ENCODE peak calls at places on chromosomes 1 and 21, in five cellular contexts. One of them, this sample, is unnamed.
A peak's percentile ranks its signal among the peaks of the same experiment; 100 is the strongest.

GRCh38 chr1:161098161-161099068 is at the start of gene KLHDC9:
- DNase-seq in skeletal muscle cell: no peak
- DNase-seq in foreskin fibroblast: peak; percentile 76
- DNase-seq in pancreas: peak; percentile 93
- DNase-seq in left ventricle myocardium inferior: peak; percentile 71
- DNase-seq in this sample: peak; percentile 84

GRCh38 chr1:209672705-209673630 is 2.2 kb upstream of the G0S2 start:
- DNase-seq in foreskin fibroblast: no peak
- DNase-seq in left ventricle myocardium inferior: no peak
- DNase-seq in pancreas: no peak
- DNase-seq in skeletal muscle cell: no peak
- DNase-seq in this sample: no peak

GRCh38 chr21:36499578-36500471 is 19.9 kb upstream of the CLDN14 start:
- DNase-seq in skeletal muscle cell: no peak
- DNase-seq in left ventricle myocardium inferior: peak; percentile 31
- DNase-seq in foreskin fibroblast: no peak
- DNase-seq in pancreas: no peak
- DNase-seq in this sample: no peak

GRCh38 chr21:45319461-45320211 is 31.9 kb upstream of the POFUT2 start:
- DNase-seq in skeletal muscle cell: no peak
- DNase-seq in pancreas: peak; percentile 9
- DNase-seq in left ventricle myocardium inferior: peak; percentile 62
- DNase-seq in foreskin fibroblast: peak; percentile 65
- DNase-seq in this sample: no peak

GRCh38 chr1:203628185-203628996 is 1.8 kb downstream of the ATP2B4 start:
- DNase-seq in foreskin fibroblast: no peak
- DNase-seq in pancreas: no peak
- DNase-seq in skeletal muscle cell: no peak
- DNase-seq in left ventricle myocardium inferior: peak; percentile 30
- DNase-seq in this sample: peak; percentile 31

GRCh38 chr1:34549199-34549598 is 205.6 kb upstream of the GJB5 start:
- DNase-seq in left ventricle myocardium inferior: no peak
- DNase-seq in foreskin fibroblast: no peak
- DNase-seq in pancreas: peak; percentile 15
- DNase-seq in skeletal muscle cell: no peak
- DNase-seq in this sample: no peak

GRCh38 chr1:66723985-66724384 is 28.3 kb upstream of the DYNLT5 start:
- DNase-seq in pancreas: no peak
- DNase-seq in left ventricle myocardium inferior: no peak
- DNase-seq in foreskin fibroblast: no peak
- DNase-seq in skeletal muscle cell: no peak
- DNase-seq in this sample: no peak

GRCh38 chr1:84972377-84972987 is 24.4 kb downstream of the MCOLN2 start:
- DNase-seq in foreskin fibroblast: peak; percentile 45
- DNase-seq in left ventricle myocardium inferior: no peak
- DNase-seq in skeletal muscle cell: no peak
- DNase-seq in pancreas: no peak
- DNase-seq in this sample: no peak

GRCh38 chr1:198517623-198518022 is 22.9 kb downstream of the ATP6V1G3 start:
- DNase-seq in foreskin fibroblast: no peak
- DNase-seq in pancreas: no peak
- DNase-seq in skeletal muscle cell: no peak
- DNase-seq in left ventricle myocardium inferior: no peak
- DNase-seq in this sample: no peak

GRCh38 chr1:109275706-109276345 is 7.1 kb downstream of the PSRC1 start:
- DNase-seq in skeletal muscle cell: no peak
- DNase-seq in foreskin fibroblast: no peak
- DNase-seq in left ventricle myocardium inferior: peak; percentile 10
- DNase-seq in pancreas: no peak
- DNase-seq in this sample: no peak

GRCh38 chr1:236207121-236207520 is 64.8 kb downstream of the GPR137B start:
- DNase-seq in left ventricle myocardium inferior: no peak
- DNase-seq in pancreas: no peak
- DNase-seq in skeletal muscle cell: no peak
- DNase-seq in foreskin fibroblast: no peak
- DNase-seq in this sample: no peak

GRCh38 chr1:16014509-16015482 is 3.0 kb downstream of the HSPB7 start:
- DNase-seq in left ventricle myocardium inferior: peak; percentile 63
- DNase-seq in foreskin fibroblast: peak; percentile 54
- DNase-seq in skeletal muscle cell: no peak
- DNase-seq in pancreas: peak; percentile 55
- DNase-seq in this sample: no peak

GRCh38 chr21:17829472-17829871 is 10.3 kb upstream of the C21orf91 start:
- DNase-seq in pancreas: no peak
- DNase-seq in left ventricle myocardium inferior: no peak
- DNase-seq in foreskin fibroblast: peak; percentile 45
- DNase-seq in skeletal muscle cell: no peak
- DNase-seq in this sample: no peak

GRCh38 chr1:31476891-31477846 is 64.2 kb downstream of the SERINC2 start:
- DNase-seq in pancreas: no peak
- DNase-seq in skeletal muscle cell: no peak
- DNase-seq in left ventricle myocardium inferior: no peak
- DNase-seq in foreskin fibroblast: no peak
- DNase-seq in this sample: no peak

GRCh38 chr1:162381383-162381782 is at the start of gene C1orf226:
- DNase-seq in pancreas: no peak
- DNase-seq in skeletal muscle cell: no peak
- DNase-seq in left ventricle myocardium inferior: no peak
- DNase-seq in foreskin fibroblast: no peak
- DNase-seq in this sample: no peak

GRCh38 chr21:29849735-29850176 is 90.0 kb downstream of the GRIK1 start:
- DNase-seq in foreskin fibroblast: peak; percentile 34
- DNase-seq in skeletal muscle cell: peak; percentile 6
- DNase-seq in pancreas: peak; percentile 31
- DNase-seq in left ventricle myocardium inferior: peak; percentile 17
- DNase-seq in this sample: no peak

GRCh38 chr1:109838838-109839240 is 71.8 kb upstream of the CSF1 start:
- DNase-seq in skeletal muscle cell: no peak
- DNase-seq in left ventricle myocardium inferior: no peak
- DNase-seq in foreskin fibroblast: peak; percentile 39
- DNase-seq in pancreas: no peak
- DNase-seq in this sample: no peak

GRCh38 chr1:111723091-111723806 is 15.9 kb downstream of the INKA2 start:
- DNase-seq in skeletal muscle cell: no peak
- DNase-seq in foreskin fibroblast: no peak
- DNase-seq in pancreas: no peak
- DNase-seq in left ventricle myocardium inferior: no peak
- DNase-seq in this sample: peak; percentile 61

GRCh38 chr1:200640373-200641174 is 20.0 kb upstream of the KIF14 start:
- DNase-seq in skeletal muscle cell: no peak
- DNase-seq in foreskin fibroblast: no peak
- DNase-seq in left ventricle myocardium inferior: no peak
- DNase-seq in pancreas: no peak
- DNase-seq in this sample: no peak

GRCh38 chr1:147472953-147473734 is 68.2 kb upstream of the BCL9 start:
- DNase-seq in left ventricle myocardium inferior: no peak
- DNase-seq in pancreas: no peak
- DNase-seq in foreskin fibroblast: peak; percentile 2
- DNase-seq in skeletal muscle cell: no peak
- DNase-seq in this sample: no peak

GRCh38 chr1:16167331-16168143 is 11.7 kb upstream of the EPHA2 start:
- DNase-seq in skeletal muscle cell: no peak
- DNase-seq in foreskin fibroblast: no peak
- DNase-seq in pancreas: no peak
- DNase-seq in left ventricle myocardium inferior: no peak
- DNase-seq in this sample: peak; percentile 69

GRCh38 chr1:91799863-91800262 is 86.1 kb downstream of the TGFBR3 start:
- DNase-seq in left ventricle myocardium inferior: no peak
- DNase-seq in foreskin fibroblast: no peak
- DNase-seq in skeletal muscle cell: no peak
- DNase-seq in pancreas: no peak
- DNase-seq in this sample: no peak

GRCh38 chr1:212699839-212700596 is at the start of gene BATF3:
- DNase-seq in foreskin fibroblast: no peak
- DNase-seq in left ventricle myocardium inferior: peak; percentile 66
- DNase-seq in skeletal muscle cell: no peak
- DNase-seq in pancreas: peak; percentile 31
- DNase-seq in this sample: peak; percentile 39

GRCh38 chr21:40835179-40835694 is 11.7 kb downstream of the DSCAM start:
- DNase-seq in foreskin fibroblast: no peak
- DNase-seq in left ventricle myocardium inferior: no peak
- DNase-seq in skeletal muscle cell: no peak
- DNase-seq in pancreas: no peak
- DNase-seq in this sample: no peak

GRCh38 chr1:169027607-169028320 is 78.7 kb upstream of the ATP1B1 start:
- DNase-seq in pancreas: no peak
- DNase-seq in foreskin fibroblast: no peak
- DNase-seq in left ventricle myocardium inferior: no peak
- DNase-seq in skeletal muscle cell: no peak
- DNase-seq in this sample: no peak

GRCh38 chr21:46065215-46065992 is 32.5 kb upstream of the COL6A2 start:
- DNase-seq in foreskin fibroblast: no peak
- DNase-seq in skeletal muscle cell: no peak
- DNase-seq in left ventricle myocardium inferior: peak; percentile 63
- DNase-seq in pancreas: no peak
- DNase-seq in this sample: no peak

GRCh38 chr1:216847385-216848036 is 124.3 kb upstream of the ESRRG start:
- DNase-seq in skeletal muscle cell: peak; percentile 41
- DNase-seq in pancreas: no peak
- DNase-seq in foreskin fibroblast: no peak
- DNase-seq in left ventricle myocardium inferior: no peak
- DNase-seq in this sample: no peak

GRCh38 chr1:1616045-1616821 is 933 bp downstream of the MIB2 start:
- DNase-seq in pancreas: no peak
- DNase-seq in left ventricle myocardium inferior: no peak
- DNase-seq in foreskin fibroblast: no peak
- DNase-seq in skeletal muscle cell: no peak
- DNase-seq in this sample: peak; percentile 69

GRCh38 chr21:32303385-32303784 is 4.7 kb downstream of the MRAP start:
- DNase-seq in left ventricle myocardium inferior: no peak
- DNase-seq in foreskin fibroblast: no peak
- DNase-seq in pancreas: no peak
- DNase-seq in skeletal muscle cell: no peak
- DNase-seq in this sample: no peak

GRCh38 chr1:9442266-9442846 is 96.9 kb upstream of the SLC25A33 start:
- DNase-seq in left ventricle myocardium inferior: no peak
- DNase-seq in foreskin fibroblast: no peak
- DNase-seq in skeletal muscle cell: no peak
- DNase-seq in pancreas: peak; percentile 59
- DNase-seq in this sample: no peak

GRCh38 chr1:213326666-213327317 is 275.8 kb downstream of the RPS6KC1 start:
- DNase-seq in pancreas: peak; percentile 45
- DNase-seq in skeletal muscle cell: peak; percentile 54
- DNase-seq in left ventricle myocardium inferior: peak; percentile 48
- DNase-seq in foreskin fibroblast: peak; percentile 42
- DNase-seq in this sample: no peak

GRCh38 chr1:3745071-3745470 is 7.2 kb upstream of the CCDC27 start:
- DNase-seq in pancreas: no peak
- DNase-seq in foreskin fibroblast: no peak
- DNase-seq in left ventricle myocardium inferior: no peak
- DNase-seq in skeletal muscle cell: no peak
- DNase-seq in this sample: no peak

GRCh38 chr1:208238710-208239517 is 5.3 kb downstream of the PLXNA2 start:
- DNase-seq in foreskin fibroblast: no peak
- DNase-seq in skeletal muscle cell: no peak
- DNase-seq in pancreas: no peak
- DNase-seq in left ventricle myocardium inferior: no peak
- DNase-seq in this sample: no peak

GRCh38 chr1:25675729-25676476 is 59.3 kb downstream of the MAN1C1 start:
- DNase-seq in foreskin fibroblast: no peak
- DNase-seq in pancreas: no peak
- DNase-seq in left ventricle myocardium inferior: no peak
- DNase-seq in skeletal muscle cell: no peak
- DNase-seq in this sample: peak; percentile 86

GRCh38 chr1:203769505-203770343 is 4.7 kb downstream of the LAX1 start:
- DNase-seq in left ventricle myocardium inferior: peak; percentile 63
- DNase-seq in pancreas: peak; percentile 76
- DNase-seq in skeletal muscle cell: peak; percentile 84
- DNase-seq in foreskin fibroblast: peak; percentile 82
- DNase-seq in this sample: peak; percentile 92

DNA sequence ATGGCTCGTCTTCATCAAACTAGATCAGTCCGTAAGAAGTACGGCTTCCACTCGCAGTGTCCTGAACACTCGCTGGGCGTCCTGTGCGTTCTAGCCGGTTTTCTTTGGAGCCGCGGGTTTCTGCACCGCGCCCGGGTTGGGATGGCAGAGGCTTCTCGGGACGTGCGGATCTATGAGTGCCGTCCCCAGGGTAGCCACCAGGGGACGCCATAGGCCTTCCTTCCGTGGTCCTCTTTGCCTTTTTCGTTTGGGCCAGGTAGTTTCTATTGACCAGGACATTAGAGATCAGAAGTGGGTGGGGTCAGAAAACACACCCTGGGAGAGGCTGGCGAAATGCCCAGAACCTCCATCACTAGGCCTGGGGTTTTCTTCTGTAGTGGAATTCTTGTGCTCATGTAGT is 273.8 kb downstream of the FAM72C start:
- DNase-seq in foreskin fibroblast: no peak
- DNase-seq in skeletal muscle cell: no peak
- DNase-seq in left ventricle myocardium inferior: no peak
- DNase-seq in pancreas: peak; percentile 42
- DNase-seq in this sample: no peak
- H3K4me3 ChIP-seq in foreskin fibroblast: no peak overlapping the region
- H3K4me3 ChIP-seq in skeletal muscle cell: no peak overlapping the region
- H3K4me3 ChIP-seq in left ventricle myocardium inferior: no peak overlapping the region
- H3K4me3 ChIP-seq in pancreas: no peak overlapping the region
- H3K4me3 ChIP-seq in this sample: no peak overlapping the region

GRCh38 chr1:101310484-101310883 is 73.7 kb downstream of the S1PR1 start:
- DNase-seq in foreskin fibroblast: no peak
- DNase-seq in left ventricle myocardium inferior: no peak
- DNase-seq in skeletal muscle cell: no peak
- DNase-seq in pancreas: no peak
- DNase-seq in this sample: no peak

GRCh38 chr1:101309334-101310221 is 72.8 kb downstream of the S1PR1 start:
- DNase-seq in foreskin fibroblast: peak; percentile 45
- DNase-seq in pancreas: peak; percentile 57
- DNase-seq in skeletal muscle cell: no peak
- DNase-seq in left ventricle myocardium inferior: peak; percentile 25
- DNase-seq in this sample: peak; percentile 80

GRCh38 chr1:101308935-101309333 is 72.1 kb downstream of the S1PR1 start:
- DNase-seq in foreskin fibroblast: no peak
- DNase-seq in pancreas: no peak
- DNase-seq in skeletal muscle cell: no peak
- DNase-seq in left ventricle myocardium inferior: no peak
- DNase-seq in this sample: peak; percentile 60

GRCh38 chr1:101312192-101312591 is 75.4 kb downstream of the S1PR1 start:
- DNase-seq in skeletal muscle cell: no peak
- DNase-seq in left ventricle myocardium inferior: no peak
- DNase-seq in pancreas: no peak
- DNase-seq in foreskin fibroblast: no peak
- DNase-seq in this sample: no peak

GRCh38 chr1:101311146-101311892 is 74.5 kb downstream of the S1PR1 start:
- DNase-seq in foreskin fibroblast: no peak
- DNase-seq in left ventricle myocardium inferior: no peak
- DNase-seq in skeletal muscle cell: no peak
- DNase-seq in pancreas: no peak
- DNase-seq in this sample: no peak
- H3K4me3 ChIP-seq in foreskin fibroblast: no peak overlapping the region
- H3K4me3 ChIP-seq in left ventricle myocardium inferior: no peak overlapping the region
- H3K4me3 ChIP-seq in skeletal muscle cell: no peak overlapping the region
- H3K4me3 ChIP-seq in pancreas: no peak overlapping the region
- H3K4me3 ChIP-seq in this sample: no peak overlapping the region

GRCh38 chr1:175220853-175221547 is 28.4 kb upstream of the KIAA0040 start:
- DNase-seq in left ventricle myocardium inferior: no peak
- DNase-seq in skeletal muscle cell: no peak
- DNase-seq in foreskin fibroblast: no peak
- DNase-seq in pancreas: no peak
- DNase-seq in this sample: no peak
- H3K4me3 ChIP-seq in left ventricle myocardium inferior: no peak overlapping the region
- H3K4me3 ChIP-seq in skeletal muscle cell: no peak overlapping the region
- H3K4me3 ChIP-seq in foreskin fibroblast: no peak overlapping the region
- H3K4me3 ChIP-seq in pancreas: no peak overlapping the region
- H3K4me3 ChIP-seq in this sample: no peak overlapping the region

GRCh38 chr1:183264132-183264531 is 78.1 kb downstream of the LAMC2 start:
- DNase-seq in pancreas: no peak
- DNase-seq in left ventricle myocardium inferior: no peak
- DNase-seq in skeletal muscle cell: no peak
- DNase-seq in foreskin fibroblast: no peak
- DNase-seq in this sample: peak; percentile 3
- H3K4me3 ChIP-seq in pancreas: no peak overlapping the region
- H3K4me3 ChIP-seq in left ventricle myocardium inferior: no peak overlapping the region
- H3K4me3 ChIP-seq in skeletal muscle cell: no peak overlapping the region
- H3K4me3 ChIP-seq in foreskin fibroblast: no peak overlapping the region
- H3K4me3 ChIP-seq in this sample: no peak overlapping the region